ENCODE peak calls at places on chromosomes 12 and 14, in six cellular contexts. One of them, this sample, is unnamed.

GRCh38 chr14:64074961-64075619 is 219.1 kb downstream of the ESR2 start:
- DNase-seq in MV-4-11: no peak
- DNase-seq in RCC 7860: no peak
- DNase-seq in neural crest cell: no peak
- DNase-seq in left ventricle myocardium inferior: no peak
- DNase-seq in astrocyte of the hippocampus: peak
- DNase-seq in this sample: no peak

GRCh38 chr14:90760591-90761316 is 55.5 kb downstream of the TTC7B start:
- DNase-seq in RCC 7860: no peak
- DNase-seq in left ventricle myocardium inferior: no peak
- DNase-seq in MV-4-11: peak
- DNase-seq in astrocyte of the hippocampus: peak
- DNase-seq in neural crest cell: no peak
- DNase-seq in this sample: peak

GRCh38 chr14:94823556-94824341 is 53.8 kb upstream of the GSC start:
- DNase-seq in neural crest cell: no peak
- DNase-seq in astrocyte of the hippocampus: peak
- DNase-seq in left ventricle myocardium inferior: no peak
- DNase-seq in RCC 7860: peak
- DNase-seq in MV-4-11: no peak
- DNase-seq in this sample: no peak

GRCh38 chr12:62848418-62848817 is 86.5 kb downstream of the PPM1H start:
- DNase-seq in astrocyte of the hippocampus: peak
- DNase-seq in neural crest cell: no peak
- DNase-seq in MV-4-11: no peak
- DNase-seq in left ventricle myocardium inferior: no peak
- DNase-seq in RCC 7860: peak
- DNase-seq in this sample: no peak

GRCh38 chr12:70603044-70603443 is 34.2 kb downstream of the PTPRB start:
- DNase-seq in neural crest cell: no peak
- DNase-seq in left ventricle myocardium inferior: no peak
- DNase-seq in RCC 7860: peak
- DNase-seq in MV-4-11: no peak
- DNase-seq in astrocyte of the hippocampus: no peak
- DNase-seq in this sample: no peak

GRCh38 chr12:109683316-109683715 is 30.3 kb upstream of the FAM222A start:
- DNase-seq in astrocyte of the hippocampus: no peak
- DNase-seq in RCC 7860: no peak
- DNase-seq in left ventricle myocardium inferior: no peak
- DNase-seq in neural crest cell: no peak
- DNase-seq in MV-4-11: no peak
- DNase-seq in this sample: no peak

GRCh38 chr14:54312166-54312801 is 84.5 kb upstream of the CDKN3 start:
- DNase-seq in neural crest cell: no peak
- DNase-seq in RCC 7860: peak
- DNase-seq in MV-4-11: no peak
- DNase-seq in astrocyte of the hippocampus: peak
- DNase-seq in left ventricle myocardium inferior: no peak
- DNase-seq in this sample: no peak

GRCh38 chr12:111991946-111992345 is 21.0 kb downstream of the TMEM116 start:
- DNase-seq in neural crest cell: no peak
- DNase-seq in left ventricle myocardium inferior: no peak
- DNase-seq in RCC 7860: no peak
- DNase-seq in MV-4-11: peak
- DNase-seq in astrocyte of the hippocampus: peak
- DNase-seq in this sample: no peak

GRCh38 chr14:54890794-54891193 is 11.8 kb downstream of the GCH1 start:
- DNase-seq in RCC 7860: no peak
- DNase-seq in astrocyte of the hippocampus: no peak
- DNase-seq in left ventricle myocardium inferior: no peak
- DNase-seq in MV-4-11: peak
- DNase-seq in neural crest cell: no peak
- DNase-seq in this sample: no peak

This sample was measured in HEK293T.